ENCODE peak calls at places on chromosomes 7 and 10, in four cellular contexts. Y is adrenal gland, M is heart left ventricle, N is breast epithelium. U is an unnamed sample. For H3K27me3, the result is how much of the 10 kb centered on the place peaks cover.

GRCh38 chr7:96786998-96787395 is 77.4 kb upstream of the SEM1 start:
- DNase-seq in M (no peak), Y (no peak), N (no peak), U (no peak)

GRCh38 chr7:75957021-75957736 is 37.2 kb downstream of the TMEM120A start:
- DNase-seq in Y (no peak), N (no peak), M (no peak), U (no peak)

GRCh38 chr7:44100458-44101303 is 3.5 kb upstream of the AEBP1 start:
- DNase-seq in N (no peak), Y (no peak), M (no peak), U (no peak)

GRCh38 chr7:117165656-117166055 is 157.2 kb downstream of the WNT2 start:
- DNase-seq in Y (peak), M (peak), N (no peak), U (no peak)

GRCh38 chr10:20596065-20596760 is 300.9 kb downstream of the NEBL start:
- DNase-seq in N (no peak), Y (no peak), M (no peak), U (no peak)

GRCh38 chr10:84665883-84666463 is 337.6 kb downstream of the CCSER2 start:
- DNase-seq in N (no peak), Y (no peak), M (no peak), U (no peak)

GRCh38 chr7:7201583-7202374 is 19.4 kb downstream of the C1GALT1 start:
- DNase-seq in Y (no peak), M (no peak), N (peak), U (no peak)

GRCh38 chr7:106068538-106068961 is 43.6 kb downstream of the SYPL1 start:
- DNase-seq in Y (no peak), N (no peak), M (no peak), U (no peak)

GRCh38 chr7:38748056-38748610 is 117.0 kb upstream of the AMPH start:
- DNase-seq in N (no peak), M (no peak), Y (no peak), U (no peak)

GRCh38 chr7:83613232-83613631 is 35.7 kb downstream of the SEMA3E start:
- DNase-seq in Y (no peak), N (no peak), M (no peak), U (no peak)

GRCh38 chr10:30432631-30433285 is 1.2 kb upstream of the MAP3K8 start:
- DNase-seq in N (no peak), Y (peak), M (peak), U (no peak)
- TF ChIP-seq POLR2A in N (no peak), Y (no peak), M (no peak), U (no peak)

GRCh38 chr10:27741173-27742091 is 4.2 kb downstream of the MKX start:
- DNase-seq in N (no peak), Y (peak), M (no peak), U (no peak)
- H3K27me3 ChIP-seq in N (under half), Y (under half), M (under half), U (under half)

GRCh38 chr10:14356921-14357320 is 26.2 kb upstream of the FRMD4A start:
- DNase-seq in N (no peak), M (no peak), Y (no peak), U (no peak)

GRCh38 chr10:14362098-14362497 is 31.4 kb upstream of the FRMD4A start:
- DNase-seq in M (no peak), N (no peak), Y (no peak), U (no peak)

GRCh38 chr10:14360951-14361350 is 30.2 kb upstream of the FRMD4A start:
- DNase-seq in M (no peak), Y (no peak), N (no peak), U (no peak)

GRCh38 chr10:14360515-14360914 is 29.8 kb upstream of the FRMD4A start:
- DNase-seq in N (no peak), Y (no peak), M (no peak), U (no peak)

DNA sequence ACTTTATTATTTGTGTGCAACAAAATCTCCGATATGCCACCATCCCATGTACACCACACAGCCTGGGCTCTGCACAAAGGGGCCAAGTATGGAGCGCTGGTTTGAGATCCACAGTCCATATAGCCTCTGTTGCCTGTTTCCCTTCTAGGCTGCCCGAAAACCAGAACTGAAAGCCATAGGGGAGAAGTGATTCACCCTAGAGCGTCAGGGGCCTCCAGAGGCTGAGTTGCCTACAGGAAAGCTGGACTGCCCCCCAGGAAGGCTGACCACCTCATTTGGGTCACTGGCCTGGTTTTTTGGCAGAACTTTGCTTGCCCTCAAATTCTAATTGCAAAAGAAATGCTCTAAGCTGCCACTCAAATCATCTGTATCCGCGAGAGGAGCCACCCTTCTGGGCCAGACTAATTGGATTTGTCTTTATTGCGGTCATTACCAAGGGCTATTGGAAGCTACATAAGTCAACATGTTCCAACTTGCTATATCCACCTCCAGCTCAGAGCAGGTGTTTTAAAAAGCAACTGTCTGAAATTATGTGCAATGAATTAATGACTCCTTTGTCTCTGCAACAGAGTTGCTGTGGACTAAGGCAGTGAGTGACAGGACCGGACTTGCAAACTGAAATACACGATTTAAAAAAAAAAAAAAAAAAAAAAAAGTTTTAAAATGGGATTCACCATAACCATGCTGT is 28.3 kb upstream of the FRMD4A start:
- DNase-seq in N (no peak), Y (no peak), M (no peak), U (no peak)
- TF ChIP-seq POLR2A in N (no peak), Y (no peak), M (no peak), U (no peak)

DNA sequence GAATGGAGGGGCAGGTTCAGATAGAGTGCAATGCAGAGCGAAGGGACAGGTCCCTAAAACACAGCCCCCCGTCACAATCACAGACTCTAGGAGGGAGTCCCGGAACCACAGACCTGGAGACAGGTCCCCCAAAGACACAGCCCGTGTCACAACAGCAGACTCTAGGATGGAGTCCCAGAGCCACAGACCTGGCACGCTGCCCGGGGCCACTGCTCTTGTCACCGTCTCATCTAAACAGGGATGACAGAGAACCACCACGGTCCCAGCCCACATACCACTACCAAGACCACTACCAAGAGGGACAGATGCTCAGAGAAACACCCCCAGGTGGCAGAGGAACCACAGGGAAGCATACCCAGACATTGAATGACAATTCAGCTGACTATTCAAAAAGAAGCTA is 183.9 kb downstream of the TCERG1L start:
- DNase-seq in Y (no peak), M (no peak), N (no peak), U (no peak)
- H3K27me3 ChIP-seq in Y (under half), M (under half), N (under half), U (under half)

DNA sequence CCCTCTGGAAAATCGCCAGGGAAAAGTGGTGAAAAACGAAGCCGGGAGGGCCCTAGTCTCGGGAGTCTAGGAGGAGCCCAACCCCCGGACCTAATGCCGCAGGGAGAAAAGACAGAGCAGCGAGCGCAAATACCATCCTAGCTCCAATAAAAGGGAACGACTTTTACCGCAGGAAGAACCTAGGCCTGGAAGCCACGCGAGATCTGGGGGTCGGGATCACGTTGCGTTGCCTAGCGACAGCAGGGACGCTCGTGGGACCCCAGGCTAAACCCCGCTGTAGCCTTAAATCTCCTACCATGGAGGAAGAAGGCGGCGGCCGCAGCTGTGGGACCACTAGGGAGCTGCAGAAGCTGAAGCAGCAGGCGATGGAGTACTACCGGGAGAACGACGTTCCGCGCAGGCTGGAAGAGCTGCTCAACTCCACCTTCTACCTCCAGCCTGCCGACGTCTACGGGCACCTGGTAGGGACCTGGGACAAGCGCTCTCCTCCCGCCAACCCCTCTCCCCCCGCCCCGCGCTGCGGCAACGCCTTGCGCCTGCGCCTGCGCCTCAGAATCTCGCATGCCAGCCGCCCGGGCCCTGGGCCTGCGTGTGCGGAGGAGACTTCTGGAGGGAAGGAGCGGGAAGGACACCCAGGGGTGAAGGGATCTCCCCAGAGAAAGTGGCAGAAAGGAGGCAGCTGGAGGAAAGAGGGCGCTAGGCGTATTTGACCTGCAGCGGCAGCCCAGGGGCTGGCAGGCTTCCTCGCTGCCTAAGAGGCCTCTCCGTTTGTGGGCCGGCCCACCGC is at the start of gene ENO4:
- DNase-seq in M (peak), Y (peak), N (peak), U (peak)
- TF ChIP-seq POLR2A in M (no peak), Y (no peak), N (no peak), U (peak)

GRCh38 chr7:20783716-20784310 is 2.9 kb downstream of the SP8 start:
- DNase-seq in N (no peak), M (no peak), Y (no peak), U (peak)

GRCh38 chr7:20785211-20786048 is 1.3 kb downstream of the SP8 start:
- DNase-seq in Y (no peak), M (no peak), N (no peak), U (peak)

GRCh38 chr7:20786049-20786412 is 655 bp downstream of the SP8 start:
- DNase-seq in Y (no peak), M (no peak), N (no peak), U (no peak)

GRCh38 chr7:20784311-20785210 is 2.1 kb downstream of the SP8 start:
- DNase-seq in M (no peak), Y (no peak), N (no peak), U (no peak)

DNA sequence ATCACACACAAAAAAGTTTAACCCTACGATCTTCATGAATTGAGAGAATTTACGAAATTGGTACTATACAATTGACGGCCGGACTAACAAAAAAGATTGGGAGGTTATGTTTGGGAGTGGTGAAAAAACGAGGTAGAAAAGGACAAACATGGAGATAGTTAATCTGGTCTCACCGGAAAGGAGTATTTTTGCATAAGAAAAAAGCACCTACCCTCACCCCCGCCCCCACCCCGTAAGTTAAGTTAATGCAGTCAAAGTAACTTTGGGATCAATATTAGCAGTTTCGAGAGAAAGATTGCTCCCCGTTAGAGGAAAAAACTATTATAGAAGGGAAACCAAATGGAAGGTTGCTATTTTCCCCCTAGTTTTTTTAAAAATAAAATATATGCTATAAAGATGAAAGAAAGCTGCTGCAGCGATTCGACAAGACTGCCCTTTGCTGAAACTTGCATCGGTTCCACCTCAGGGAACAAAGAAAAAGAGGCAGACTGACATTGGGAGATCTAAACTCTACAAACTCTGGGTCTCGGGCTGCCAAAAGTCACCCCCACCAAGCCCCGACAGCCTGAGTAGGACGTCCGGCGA is 3.5 kb downstream of the SP8 start:
- DNase-seq in Y (no peak), M (no peak), N (no peak), U (no peak)
- H3K27me3 ChIP-seq in Y (half or more), M (half or more), N (under half), U (under half)

GRCh38 chr10:121927361-121927840 is 430 bp downstream of the ATE1 start:
- DNase-seq in Y (peak), N (peak), M (peak), U (peak)

GRCh38 chr10:121926669-121927360 is 1.0 kb downstream of the ATE1 start:
- DNase-seq in N (no peak), M (no peak), Y (no peak), U (no peak)

GRCh38 chr10:121928528-121928884 is 675 bp upstream of the ATE1 start:
- DNase-seq in Y (peak), N (no peak), M (no peak), U (peak)

GRCh38 chr10:121926157-121926556 is 1.7 kb downstream of the ATE1 start:
- DNase-seq in Y (no peak), N (no peak), M (no peak), U (no peak)

DNA sequence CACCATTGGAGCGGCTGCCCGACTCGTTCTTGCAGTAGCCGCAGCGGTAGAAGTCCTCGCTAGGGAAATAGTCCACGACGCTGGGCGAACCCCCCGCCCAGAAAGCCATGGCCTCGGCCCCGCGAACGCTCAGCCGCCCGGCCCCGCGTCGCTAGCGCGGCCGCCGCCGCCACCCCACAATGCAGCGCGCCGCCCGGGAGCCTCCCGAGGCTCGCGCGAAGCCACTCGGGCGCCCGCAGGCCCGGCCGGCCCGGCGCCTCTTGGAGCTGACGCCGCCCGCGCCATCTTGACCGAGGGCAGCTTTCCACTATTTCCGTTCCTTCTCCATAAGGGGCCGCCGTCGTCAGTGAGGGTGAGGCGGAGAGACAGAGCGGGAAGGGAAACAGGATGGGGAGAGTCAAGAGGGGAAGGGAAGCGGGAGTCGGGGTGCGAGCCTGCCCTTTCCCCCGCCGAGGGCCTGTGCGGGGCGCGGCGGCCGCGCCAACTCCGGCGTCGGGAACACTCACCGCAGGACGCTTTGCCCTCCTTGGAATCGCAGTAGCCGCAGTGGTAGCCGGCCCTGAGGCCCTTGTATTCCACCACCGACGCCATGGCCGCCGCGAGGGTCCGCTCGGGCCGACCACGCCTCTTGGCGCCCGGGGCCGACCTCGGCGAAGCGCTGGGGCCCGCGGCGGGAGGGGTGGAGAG is at the start of gene ATE1:
- DNase-seq in Y (peak), N (peak), M (peak), U (peak)
- TF ChIP-seq POLR2A in Y (peak), N (peak), M (peak), U (peak)

U was measured in prostate gland.